ENCODE peak calls at places on chromosomes 5 and 9, in six cellular contexts. One of them, this sample, is unnamed.

GRCh38 chr5:98201006-98201620 is 572.4 kb upstream of the RGMB start:
- DNase-seq in A549: no peak
- DNase-seq in ovary: no peak
- DNase-seq in breast epithelium: no peak
- DNase-seq in Peyer's patch: no peak
- DNase-seq in testis: no peak
- DNase-seq in this sample: no peak

GRCh38 chr9:117546894-117547293 is 132.0 kb upstream of the ASTN2 start:
- DNase-seq in A549: no peak
- DNase-seq in Peyer's patch: no peak
- DNase-seq in ovary: no peak
- DNase-seq in testis: no peak
- DNase-seq in breast epithelium: no peak
- DNase-seq in this sample: peak; percentile 22

GRCh38 chr5:88938488-88938887 is 55.5 kb upstream of the MEF2C start:
- DNase-seq in Peyer's patch: no peak
- DNase-seq in testis: no peak
- DNase-seq in breast epithelium: no peak
- DNase-seq in A549: no peak
- DNase-seq in ovary: no peak
- DNase-seq in this sample: no peak

GRCh38 chr9:108677776-108678175 is 178.0 kb downstream of the ACTL7B start:
- DNase-seq in A549: no peak
- DNase-seq in breast epithelium: no peak
- DNase-seq in ovary: no peak
- DNase-seq in testis: no peak
- DNase-seq in Peyer's patch: no peak
- DNase-seq in this sample: no peak

GRCh38 chr5:5273976-5274375 is 133.8 kb downstream of the ADAMTS16 start:
- DNase-seq in testis: no peak
- DNase-seq in breast epithelium: no peak
- DNase-seq in A549: no peak
- DNase-seq in ovary: no peak
- DNase-seq in Peyer's patch: no peak
- DNase-seq in this sample: no peak

GRCh38 chr9:132588501-132589147 is 6.2 kb downstream of the BARHL1 start:
- DNase-seq in testis: no peak
- DNase-seq in ovary: no peak
- DNase-seq in Peyer's patch: no peak
- DNase-seq in breast epithelium: no peak
- DNase-seq in A549: no peak
- DNase-seq in this sample: no peak

GRCh38 chr5:159096555-159097460 is 2.9 kb downstream of the EBF1 start:
- DNase-seq in breast epithelium: no peak
- DNase-seq in ovary: no peak
- DNase-seq in testis: no peak
- DNase-seq in Peyer's patch: no peak
- DNase-seq in A549: no peak
- DNase-seq in this sample: peak; percentile 22

GRCh38 chr5:151630088-151630487 is 39.0 kb upstream of the FAT2 start:
- DNase-seq in testis: no peak
- DNase-seq in A549: no peak
- DNase-seq in breast epithelium: no peak
- DNase-seq in ovary: no peak
- DNase-seq in Peyer's patch: no peak
- DNase-seq in this sample: no peak

GRCh38 chr9:112772551-112772950 is 22.0 kb downstream of the SNX30 start:
- DNase-seq in A549: no peak
- DNase-seq in breast epithelium: no peak
- DNase-seq in testis: no peak
- DNase-seq in ovary: no peak
- DNase-seq in Peyer's patch: no peak
- DNase-seq in this sample: no peak

GRCh38 chr9:21830589-21830988 is 28.2 kb downstream of the MTAP start:
- DNase-seq in Peyer's patch: no peak
- DNase-seq in testis: no peak
- DNase-seq in A549: peak; percentile 3
- DNase-seq in breast epithelium: no peak
- DNase-seq in ovary: no peak
- DNase-seq in this sample: no peak

GRCh38 chr5:136194611-136195010 is 1.6 kb upstream of the SMIM32 start:
- DNase-seq in testis: no peak
- DNase-seq in A549: no peak
- DNase-seq in breast epithelium: no peak
- DNase-seq in Peyer's patch: no peak
- DNase-seq in ovary: no peak
- DNase-seq in this sample: no peak

GRCh38 chr9:115413766-115414382 is 295.9 kb upstream of the TNC start:
- DNase-seq in ovary: no peak
- DNase-seq in breast epithelium: no peak
- DNase-seq in A549: no peak
- DNase-seq in Peyer's patch: no peak
- DNase-seq in testis: no peak
- DNase-seq in this sample: no peak

GRCh38 chr9:120617637-120617979 is 37.6 kb upstream of the CDK5RAP2 start:
- DNase-seq in Peyer's patch: no peak
- DNase-seq in breast epithelium: no peak
- DNase-seq in testis: no peak
- DNase-seq in ovary: no peak
- DNase-seq in A549: no peak
- DNase-seq in this sample: no peak

GRCh38 chr5:179186801-179187200 is 126.6 kb downstream of the ZNF354C start:
- DNase-seq in A549: no peak
- DNase-seq in ovary: no peak
- DNase-seq in Peyer's patch: no peak
- DNase-seq in testis: no peak
- DNase-seq in breast epithelium: no peak
- DNase-seq in this sample: no peak

GRCh38 chr5:150162142-150162513 is 4.5 kb upstream of the CDX1 start:
- DNase-seq in Peyer's patch: no peak
- DNase-seq in breast epithelium: no peak
- DNase-seq in A549: no peak
- DNase-seq in ovary: no peak
- DNase-seq in testis: no peak
- DNase-seq in this sample: no peak
- H3K4me1 ChIP-seq in Peyer's patch: peaks cover 4% of the 10 kb centered on the region
- H3K4me1 ChIP-seq in breast epithelium: no peaks in the 10 kb centered on the region
- H3K4me1 ChIP-seq in A549: peaks cover 8% of the 10 kb centered on the region
- H3K4me1 ChIP-seq in ovary: peaks cover 35% of the 10 kb centered on the region
- H3K4me1 ChIP-seq in testis: peaks cover 39% of the 10 kb centered on the region
- H3K4me1 ChIP-seq in this sample: no peaks in the 10 kb centered on the region

DNA sequence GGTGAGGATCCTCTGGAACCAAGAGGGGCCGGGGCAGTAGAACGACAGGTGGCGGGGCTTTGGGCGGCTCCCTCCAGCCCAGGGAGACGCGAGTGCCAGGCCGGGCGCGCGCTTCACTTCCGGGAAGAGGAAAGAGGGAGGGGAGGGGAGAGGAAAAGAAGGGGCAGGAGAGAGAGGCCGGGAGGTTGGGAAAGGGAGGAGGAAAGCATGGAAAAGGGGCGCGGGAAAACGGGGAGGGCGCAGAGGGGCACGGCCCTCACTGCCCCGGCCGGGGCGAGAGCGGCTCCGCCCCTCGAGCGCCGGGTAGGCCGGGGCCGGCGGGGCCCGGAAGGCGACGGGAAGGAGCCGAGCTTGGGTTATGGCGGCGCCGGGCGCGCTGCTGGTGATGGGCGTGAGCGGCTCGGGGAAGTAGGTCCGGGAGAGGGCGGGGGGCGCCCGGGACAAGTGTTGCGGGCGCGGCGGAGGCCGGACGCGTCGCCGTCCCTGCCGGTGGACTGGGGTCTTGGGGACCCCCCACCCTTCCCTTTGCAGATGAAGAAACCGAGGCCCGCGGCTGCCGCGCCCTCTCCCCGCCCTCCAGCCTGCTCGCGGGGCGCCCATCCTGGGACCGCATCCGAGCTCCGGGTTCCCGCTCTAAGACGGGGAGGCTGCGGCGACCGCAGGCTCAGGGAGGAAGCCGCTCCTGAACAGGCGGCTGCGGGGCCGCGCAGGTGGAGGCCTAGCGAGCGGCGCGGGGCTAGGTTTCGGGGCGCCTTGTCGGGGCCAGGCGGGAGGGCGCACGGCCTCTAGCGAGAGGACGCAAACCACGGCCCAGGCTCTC is at the start of gene IDNK:
- DNase-seq in testis: peak; percentile 78
- DNase-seq in A549: peak; percentile 49
- DNase-seq in ovary: peak; percentile 73
- DNase-seq in breast epithelium: peak; percentile 63
- DNase-seq in Peyer's patch: peak; percentile 72
- DNase-seq in this sample: peak; percentile 50
- TF ChIP-seq POLR2A in testis: no peak
- TF ChIP-seq POLR2A in A549: peak; percentile 64
- TF ChIP-seq POLR2A in ovary: no peak
- TF ChIP-seq POLR2A in breast epithelium: no peak
- TF ChIP-seq POLR2A in Peyer's patch: peak; percentile 46
- TF ChIP-seq POLR2A in this sample: no peak

GRCh38 chr5:134008257-134008749 is 3.5 kb upstream of the VDAC1 start:
- DNase-seq in breast epithelium: no peak
- DNase-seq in A549: no peak
- DNase-seq in Peyer's patch: no peak
- DNase-seq in testis: no peak
- DNase-seq in ovary: no peak
- DNase-seq in this sample: no peak

GRCh38 chr5:134005415-134006118 is 792 bp upstream of the VDAC1 start:
- DNase-seq in testis: peak; percentile 54
- DNase-seq in A549: peak; percentile 78
- DNase-seq in ovary: peak; percentile 67
- DNase-seq in Peyer's patch: no peak
- DNase-seq in breast epithelium: no peak
- DNase-seq in this sample: no peak

GRCh38 chr5:134004626-134005414 is at the start of gene VDAC1:
- DNase-seq in ovary: peak; percentile 87
- DNase-seq in A549: peak; percentile 85
- DNase-seq in testis: peak; percentile 81
- DNase-seq in breast epithelium: peak; percentile 63
- DNase-seq in Peyer's patch: peak; percentile 74
- DNase-seq in this sample: peak; percentile 75

GRCh38 chr5:134006119-134006514 is 1.3 kb upstream of the VDAC1 start:
- DNase-seq in A549: no peak
- DNase-seq in ovary: peak; percentile 43
- DNase-seq in Peyer's patch: no peak
- DNase-seq in testis: no peak
- DNase-seq in breast epithelium: no peak
- DNase-seq in this sample: no peak

DNA sequence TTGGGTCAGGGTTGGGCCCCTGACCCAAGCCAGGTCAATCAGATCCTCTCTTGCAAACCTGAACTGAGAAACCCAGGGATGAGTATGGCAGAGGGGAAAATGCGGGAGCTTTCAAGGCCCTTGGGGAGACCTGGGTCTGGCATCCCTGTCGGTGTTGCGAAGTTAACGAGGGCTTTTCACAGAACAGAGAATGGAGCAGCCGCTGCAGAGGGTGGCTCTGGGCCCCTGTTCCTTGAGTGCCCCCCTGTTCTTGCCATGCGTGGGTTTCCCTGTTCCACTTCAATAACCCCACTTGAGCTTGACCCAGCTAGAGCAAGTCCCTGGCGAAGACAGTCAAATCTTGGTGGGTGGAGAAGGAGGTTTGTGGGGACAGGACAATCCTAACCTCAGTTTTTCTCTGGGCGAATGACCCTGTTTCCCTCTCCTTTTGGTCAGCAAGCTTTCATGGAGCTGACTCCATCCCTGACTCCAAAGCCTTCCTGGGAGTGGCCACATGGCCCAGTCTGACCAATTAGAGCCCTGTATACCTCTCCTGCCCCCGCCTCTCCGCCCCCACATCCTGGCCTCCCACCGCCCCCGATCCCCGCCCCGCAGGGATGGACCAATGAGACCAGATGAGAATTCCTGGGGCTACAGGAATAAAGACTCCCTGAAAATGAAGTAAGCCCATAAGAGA is 2.9 kb upstream of the VDAC1 start:
- DNase-seq in testis: no peak
- DNase-seq in A549: no peak
- DNase-seq in ovary: no peak
- DNase-seq in breast epithelium: no peak
- DNase-seq in Peyer's patch: no peak
- DNase-seq in this sample: no peak
- H3K4me3 ChIP-seq in testis: no peak overlapping the region
- H3K4me3 ChIP-seq in A549: no peak overlapping the region
- H3K4me3 ChIP-seq in ovary: no peak overlapping the region
- H3K4me3 ChIP-seq in breast epithelium: no peak overlapping the region
- H3K4me3 ChIP-seq in Peyer's patch: no peak overlapping the region
- H3K4me3 ChIP-seq in this sample: no peak overlapping the region

DNA sequence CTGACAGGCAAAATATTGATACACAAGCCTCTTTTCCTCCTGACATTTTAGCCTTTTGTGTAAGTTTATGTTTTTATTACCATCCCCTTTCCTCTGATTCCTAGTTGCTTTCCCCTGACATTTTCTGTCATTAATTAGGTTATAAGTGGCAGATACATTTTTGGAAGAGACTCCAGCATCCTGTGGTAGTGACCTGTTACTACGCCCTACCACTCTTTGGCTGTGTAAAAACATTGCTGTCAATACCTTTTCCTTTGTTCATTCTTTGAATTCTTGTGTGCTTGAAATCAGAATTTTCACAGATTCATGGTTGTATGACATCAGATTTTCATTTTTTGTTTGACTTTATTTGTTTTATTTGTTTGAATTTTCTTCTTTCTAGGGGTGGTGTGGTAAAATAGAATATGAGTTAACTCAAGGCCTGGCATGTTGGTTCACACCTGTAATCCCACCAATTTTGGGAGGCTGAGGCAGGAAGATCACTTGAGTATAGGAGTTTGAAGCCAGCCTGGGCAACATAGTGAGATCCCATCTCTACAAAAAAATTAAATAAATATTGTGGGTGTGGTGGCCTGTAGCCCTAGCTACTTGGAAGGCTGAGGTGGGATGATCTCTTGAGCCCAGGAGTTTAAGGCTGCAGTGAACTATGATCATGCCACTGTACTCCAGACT is 43.4 kb downstream of the UBE2R2 start:
- DNase-seq in breast epithelium: no peak
- DNase-seq in testis: no peak
- DNase-seq in Peyer's patch: no peak
- DNase-seq in ovary: no peak
- DNase-seq in A549: no peak
- DNase-seq in this sample: no peak
- H3K4me1 ChIP-seq in breast epithelium: no peaks in the 10 kb centered on the region
- H3K4me1 ChIP-seq in testis: peaks cover 8% of the 10 kb centered on the region
- H3K4me1 ChIP-seq in Peyer's patch: no peaks in the 10 kb centered on the region
- H3K4me1 ChIP-seq in ovary: peaks cover 13% of the 10 kb centered on the region
- H3K4me1 ChIP-seq in A549: peaks cover 31% of the 10 kb centered on the region
- H3K4me1 ChIP-seq in this sample: no peaks in the 10 kb centered on the region

This sample was measured in uterus.